ENCODE peak calls at places on chromosomes 3 and 15, in eight cellular contexts. Q is NCI-H345; I is GM04503; W is activated T-helper 9 cell treated with anti-CD3 and anti-CD28 coated beads, Interleukin-2, amount 50 U/mL, for 16 hours; D is COLO829; N is colonic mucosa; O is AG08396; Y is activated CD4-positive, alpha-beta T cell treated with anti-CD3 and anti-CD28 coated beads for 1 hour. G is an unnamed sample.

GRCh38 chr3:124978627-124979026 is 44.1 kb upstream of the MUC13 start:
- DNase-seq in Q (no peak), I (no peak), W (no peak), D (no peak), N (no peak), O (no peak), Y (no peak), G (no peak)

GRCh38 chr3:14914777-14915113 is 32.6 kb upstream of the NR2C2 start:
- DNase-seq in Q (no peak), I (no peak), W (no peak), D (no peak), N (no peak), O (no peak), Y (no peak), G (no peak)

GRCh38 chr15:29322407-29322806 is 52.8 kb upstream of the NSMCE3 start:
- DNase-seq in Q (peak), I (no peak), W (no peak), D (no peak), N (no peak), O (no peak), Y (no peak), G (no peak)

GRCh38 chr15:75109731-75110130 is 86.3 kb downstream of the PPCDC start:
- DNase-seq in Q (no peak), I (no peak), W (no peak), D (no peak), N (no peak), O (no peak), Y (no peak), G (no peak)

GRCh38 chr3:128432898-128433629 is 33.6 kb downstream of the DNAJB8 start:
- DNase-seq in Q (no peak), I (no peak), W (no peak), D (no peak), N (no peak), O (peak), Y (no peak), G (no peak)

GRCh38 chr3:113054552-113054951 is 63.8 kb downstream of the GTPBP8 start:
- DNase-seq in Q (no peak), I (peak), W (no peak), D (no peak), N (no peak), O (peak), Y (no peak), G (no peak)

GRCh38 chr3:128379768-128380167 is 86.9 kb downstream of the DNAJB8 start:
- DNase-seq in Q (no peak), I (no peak), W (no peak), D (no peak), N (no peak), O (no peak), Y (no peak), G (no peak)

GRCh38 chr3:116018651-116019050 is 395.3 kb downstream of the GAP43 start:
- DNase-seq in Q (no peak), I (peak), W (no peak), D (no peak), N (no peak), O (no peak), Y (no peak), G (no peak)

GRCh38 chr15:43274136-43274535 is 7.4 kb upstream of the TGM5 start:
- DNase-seq in Q (no peak), I (no peak), W (no peak), D (no peak), N (no peak), O (no peak), Y (no peak), G (no peak)

GRCh38 chr3:133413166-133414020 is 13.5 kb downstream of the BFSP2 start:
- DNase-seq in Q (peak), I (no peak), W (no peak), D (peak), N (no peak), O (peak), Y (no peak), G (peak)

GRCh38 chr15:59570364-59570763 is 41.2 kb upstream of the GCNT3 start:
- DNase-seq in Q (no peak), I (no peak), W (no peak), D (no peak), N (peak), O (no peak), Y (no peak), G (no peak)

GRCh38 chr15:70101459-70102113 is 3.9 kb upstream of the TLE3 start:
- DNase-seq in Q (peak), I (peak), W (no peak), D (peak), N (peak), O (peak), Y (no peak), G (peak)

GRCh38 chr3:194323785-194324735 is 27.1 kb downstream of the CPN2 start:
- DNase-seq in Q (no peak), I (no peak), W (no peak), D (no peak), N (peak), O (peak), Y (no peak), G (no peak)

GRCh38 chr3:55708242-55708641 is 221.1 kb upstream of the WNT5A start:
- DNase-seq in Q (peak), I (no peak), W (no peak), D (no peak), N (no peak), O (no peak), Y (no peak), G (no peak)

GRCh38 chr3:102069211-102069662 is 219.9 kb downstream of the NFKBIZ start:
- DNase-seq in Q (no peak), I (peak), W (no peak), D (peak), N (no peak), O (peak), Y (no peak), G (peak)

GRCh38 chr3:32825601-32826375 is 8.0 kb downstream of the TRIM71 start:
- DNase-seq in Q (no peak), I (no peak), W (no peak), D (no peak), N (no peak), O (no peak), Y (no peak), G (no peak)

GRCh38 chr15:39202641-39203040 is 378.2 kb upstream of the THBS1 start:
- DNase-seq in Q (no peak), I (no peak), W (no peak), D (no peak), N (no peak), O (no peak), Y (no peak), G (no peak)

GRCh38 chr15:85582076-85582718 is 201.8 kb downstream of the AKAP13 start:
- DNase-seq in Q (no peak), I (no peak), W (no peak), D (no peak), N (peak), O (no peak), Y (no peak), G (no peak)

GRCh38 chr15:76057332-76058000 is 2.3 kb upstream of the TMEM266 start:
- DNase-seq in Q (peak), I (no peak), W (no peak), D (peak), N (peak), O (peak), Y (no peak), G (no peak)

GRCh38 chr3:126530171-126531050 is 6.5 kb downstream of the CHST13 start:
- DNase-seq in Q (no peak), I (no peak), W (no peak), D (no peak), N (no peak), O (no peak), Y (no peak), G (no peak)

GRCh38 chr15:87681054-87681453 is 575.5 kb downstream of the NTRK3 start:
- DNase-seq in Q (no peak), I (no peak), W (no peak), D (no peak), N (no peak), O (no peak), Y (no peak), G (no peak)

GRCh38 chr15:73866881-73867410 is 6.4 kb upstream of the TBC1D21 start:
- DNase-seq in Q (no peak), I (no peak), W (no peak), D (no peak), N (no peak), O (no peak), Y (no peak), G (no peak)

GRCh38 chr15:51224428-51224827 is 114.0 kb downstream of the CYP19A1 start:
- DNase-seq in Q (no peak), I (no peak), W (no peak), D (no peak), N (no peak), O (no peak), Y (no peak), G (no peak)

GRCh38 chr3:143298886-143299535 is 179.4 kb downstream of the CHST2 start:
- DNase-seq in Q (no peak), I (no peak), W (no peak), D (no peak), N (no peak), O (no peak), Y (no peak), G (no peak)